ENCODE peak calls at places on chromosome X, in four cellular contexts. C is transverse colon, J is fibroblast of lung, X is aorta. A is an unnamed sample.

GRCh38 chrX:47185241-47185640 is 8.4 kb upstream of the UBA1 start:
- DNase-seq in X (peak; percentile 30), J (no peak), C (no peak), A (no peak)

GRCh38 chrX:115940888-115941332 is 229.6 kb upstream of the AGTR2 start:
- DNase-seq in X (peak; percentile 85), J (peak; percentile 15), C (peak; percentile 85), A (no peak)

GRCh38 chrX:113260474-113260873 is 419.8 kb upstream of the AMOT start:
- DNase-seq in C (no peak), X (no peak), J (no peak), A (no peak)

GRCh38 chrX:1108451-1109445 is 103.7 kb downstream of the CRLF2 start:
- DNase-seq in C (no peak), X (no peak), J (no peak), A (peak; percentile 23)

GRCh38 chrX:78652971-78653822 is 5.9 kb downstream of the RTL3 start:
- DNase-seq in X (no peak), C (no peak), J (peak; percentile 92), A (no peak)

GRCh38 chrX:155213731-155214130 is 2.5 kb upstream of the VBP1 start:
- DNase-seq in C (no peak), J (no peak), X (no peak), A (no peak)

GRCh38 chrX:48569958-48570357 is 4.3 kb upstream of the RBM3 start:
- DNase-seq in J (peak; percentile 55), C (no peak), X (no peak), A (no peak)

GRCh38 chrX:19849433-19850190 is 37.8 kb downstream of the SH3KBP1 start:
- DNase-seq in C (no peak), X (no peak), J (no peak), A (no peak)

GRCh38 chrX:15511563-15511962 is 11.0 kb downstream of the BMX start:
- DNase-seq in J (no peak), X (no peak), C (no peak), A (no peak)

GRCh38 chrX:44314259-44314734 is 29.2 kb downstream of the EFHC2 start:
- DNase-seq in J (peak; percentile 65), C (peak; percentile 10), X (no peak), A (no peak)

GRCh38 chrX:118257781-118258180 is 88.1 kb upstream of the WDR44 start:
- DNase-seq in C (no peak), J (no peak), X (no peak), A (no peak)

GRCh38 chrX:118252967-118253366 is 92.9 kb upstream of the WDR44 start:
- DNase-seq in J (no peak), X (no peak), C (no peak), A (no peak)

GRCh38 chrX:118255921-118256320 is 90.0 kb upstream of the WDR44 start:
- DNase-seq in C (no peak), X (no peak), J (no peak), A (no peak)

GRCh38 chrX:118251251-118251650 is 94.7 kb upstream of the WDR44 start:
- DNase-seq in X (no peak), J (peak; percentile 64), C (no peak), A (no peak)

DNA sequence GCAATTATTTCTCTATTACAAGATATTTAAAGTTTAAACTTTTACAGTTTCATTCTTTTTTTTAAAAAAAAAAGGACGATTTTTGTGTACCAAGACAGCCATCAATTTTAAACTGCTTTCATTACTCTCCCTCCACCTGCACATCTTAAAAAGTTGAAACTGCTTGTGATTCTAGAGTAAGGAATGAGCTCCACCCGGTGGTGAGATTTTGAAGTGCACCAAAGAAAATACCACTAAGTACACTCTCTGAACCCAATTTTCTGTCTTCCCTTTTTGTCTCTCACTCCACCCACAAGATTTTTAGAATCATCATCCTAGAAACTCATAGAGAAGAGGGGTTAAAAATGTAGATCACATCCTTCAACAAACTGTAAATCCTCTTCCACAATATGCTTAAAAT is 91.3 kb upstream of the WDR44 start:
- DNase-seq in X (no peak), C (peak; percentile 56), J (peak; percentile 22), A (no peak)
- H3K27ac ChIP-seq in X (no peak overlapping the region), C (no peak overlapping the region), J (no peak overlapping the region), A (no peak overlapping the region)

DNA sequence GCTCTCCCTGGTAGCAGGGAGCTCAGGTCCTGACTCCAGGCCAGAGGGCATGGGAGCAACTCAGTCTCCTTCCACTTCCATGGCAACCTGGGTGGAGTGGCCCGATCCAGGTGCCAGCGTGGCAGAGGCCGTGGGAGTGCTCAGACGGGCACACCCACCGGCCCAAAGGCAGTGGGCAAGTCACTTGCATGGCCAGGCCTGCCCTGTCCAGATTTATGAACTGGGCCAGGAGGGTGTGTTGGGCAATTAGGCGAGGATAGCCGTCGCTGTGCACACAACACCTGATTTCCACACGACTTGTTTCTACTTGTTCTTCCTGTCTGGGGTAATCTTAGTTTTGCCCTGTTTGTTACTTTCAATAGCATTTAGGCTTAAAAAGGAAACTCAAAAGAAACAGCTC is 55.5 kb upstream of the NYX start:
- DNase-seq in X (no peak), J (no peak), C (peak; percentile 76), A (peak; percentile 67)
- H3K4me3 ChIP-seq in X (no peak overlapping the region), J (no peak overlapping the region), C (no peak overlapping the region), A (no peak overlapping the region)

GRCh38 chrX:45849261-45849660 is 648.6 kb upstream of the DIPK2B start:
- DNase-seq in C (no peak), J (peak; percentile 91), X (no peak), A (no peak)

GRCh38 chrX:45850197-45850774 is 649.6 kb upstream of the DIPK2B start:
- DNase-seq in C (no peak), X (no peak), J (peak; percentile 35), A (no peak)

GRCh38 chrX:45851434-45851991 is 650.8 kb upstream of the DIPK2B start:
- DNase-seq in J (peak; percentile 20), C (peak; percentile 27), X (peak; percentile 43), A (peak; percentile 71)

GRCh38 chrX:45852884-45853283 is 652.2 kb upstream of the DIPK2B start:
- DNase-seq in X (no peak), J (peak; percentile 56), C (no peak), A (no peak)

GRCh38 chrX:45850775-45851433 is 650.2 kb upstream of the DIPK2B start:
- DNase-seq in J (peak; percentile 54), X (peak; percentile 47), C (peak; percentile 25), A (peak; percentile 66)
- H3K27ac ChIP-seq in J (peak overlapping the region; percentile 37), X (no peak overlapping the region), C (no peak overlapping the region), A (peak overlapping the region; percentile 30)

GRCh38 chrX:129982300-129983246 is at the start of gene BCORL1:
- DNase-seq in C (peak; percentile 91), J (peak; percentile 92), X (peak; percentile 94), A (peak; percentile 94)

GRCh38 chrX:129981752-129982299 is 609 bp upstream of the BCORL1 start:
- DNase-seq in J (no peak), X (no peak), C (peak; percentile 19), A (peak; percentile 44)

GRCh38 chrX:129980540-129981206 is 1.8 kb upstream of the BCORL1 start:
- DNase-seq in J (peak; percentile 16), X (peak; percentile 74), C (peak; percentile 73), A (peak; percentile 74)

GRCh38 chrX:129980043-129980442 is 2.4 kb upstream of the BCORL1 start:
- DNase-seq in J (no peak), C (peak; percentile 51), X (peak; percentile 54), A (peak; percentile 67)

DNA sequence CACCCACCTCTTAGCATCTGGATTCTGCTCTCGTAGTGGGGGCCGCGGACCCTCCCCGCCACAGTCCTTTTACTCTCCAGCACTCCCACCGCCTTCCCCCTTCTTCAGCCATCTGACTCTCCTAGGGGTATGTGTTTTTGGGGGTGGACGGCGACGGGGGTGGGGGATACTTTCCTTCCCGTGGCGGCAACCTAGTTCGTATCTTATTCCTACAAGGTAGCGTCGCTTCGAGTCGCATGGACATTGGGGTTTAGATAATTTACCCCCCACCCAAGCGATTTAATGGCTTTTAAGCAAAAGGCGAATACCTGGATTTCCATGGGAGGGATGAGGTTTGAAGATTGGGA is 1.3 kb upstream of the BCORL1 start:
- DNase-seq in C (no peak), J (no peak), X (no peak), A (no peak)
- H3K4me3 ChIP-seq in C (no peak overlapping the region), J (peak overlapping the region; percentile 51), X (peak overlapping the region; percentile 24), A (no peak overlapping the region)

A was measured in upper lobe of right lung.